ENCODE peak calls at places on chromosomes 7 and 10, in four cellular contexts. Q is IMR-90, V is H1, J is mesendoderm. N is an unnamed sample.

GRCh38 chr7:36262286-36262685 is 109.2 kb downstream of the EEPD1 start:
- DNase-seq in V (no peak), Q (no peak), J (no peak), N (no peak)

GRCh38 chr7:923108-924041 is 31.1 kb downstream of the ADAP1 start:
- DNase-seq in J (peak), Q (peak), V (peak), N (peak)

GRCh38 chr10:45370202-45370955 is 3.6 kb upstream of the ALOX5 start:
- DNase-seq in V (no peak), J (no peak), Q (no peak), N (no peak)

GRCh38 chr7:7795736-7796135 is 77.3 kb upstream of the RPA3 start:
- DNase-seq in V (no peak), J (peak), Q (peak), N (no peak)

GRCh38 chr10:43160067-43160918 is 22.0 kb downstream of the CSGALNACT2 start:
- DNase-seq in V (no peak), Q (peak), J (no peak), N (no peak)

GRCh38 chr7:75985518-75986146 is 8.8 kb downstream of the TMEM120A start:
- DNase-seq in Q (no peak), J (no peak), V (no peak), N (no peak)

GRCh38 chr10:14507156-14507555 is 176.4 kb upstream of the FRMD4A start:
- DNase-seq in Q (no peak), J (peak), V (no peak), N (no peak)

GRCh38 chr7:150738092-150739044 is 1.1 kb downstream of the GIMAP5 start:
- DNase-seq in V (no peak), Q (no peak), J (no peak), N (no peak)

GRCh38 chr10:82358486-82359097 is 483.6 kb downstream of the NRG3 start:
- DNase-seq in J (no peak), V (no peak), Q (peak), N (no peak)

GRCh38 chr7:131188367-131189339 is 139.0 kb upstream of the MKLN1 start:
- DNase-seq in Q (peak), V (no peak), J (no peak), N (no peak)

GRCh38 chr10:97903128-97904025 is 53.7 kb downstream of the GOLGA7B start:
- DNase-seq in Q (no peak), J (no peak), V (no peak), N (no peak)

GRCh38 chr7:947391-948210 is 6.9 kb downstream of the ADAP1 start:
- DNase-seq in V (no peak), Q (no peak), J (no peak), N (no peak)

GRCh38 chr7:85908051-85908450 is 721.2 kb upstream of the SEMA3D start:
- DNase-seq in J (no peak), Q (no peak), V (no peak), N (no peak)

GRCh38 chr10:72276013-72276387 is 2.3 kb downstream of the DDIT4 start:
- DNase-seq in Q (no peak), V (no peak), J (no peak), N (no peak)

GRCh38 chr7:22569586-22570321 is 69.8 kb upstream of the STEAP1B start:
- DNase-seq in J (no peak), V (no peak), Q (peak), N (no peak)

GRCh38 chr10:92837462-92837861 is 10.9 kb upstream of the EXOC6 start:
- DNase-seq in Q (no peak), J (no peak), V (peak), N (no peak)

GRCh38 chr7:27950123-27950522 is 210.2 kb downstream of the TAX1BP1 start:
- DNase-seq in V (no peak), Q (no peak), J (peak), N (no peak)

GRCh38 chr7:92699560-92699959 is 109.4 kb upstream of the FAM133B start:
- DNase-seq in J (no peak), V (no peak), Q (peak), N (no peak)

DNA sequence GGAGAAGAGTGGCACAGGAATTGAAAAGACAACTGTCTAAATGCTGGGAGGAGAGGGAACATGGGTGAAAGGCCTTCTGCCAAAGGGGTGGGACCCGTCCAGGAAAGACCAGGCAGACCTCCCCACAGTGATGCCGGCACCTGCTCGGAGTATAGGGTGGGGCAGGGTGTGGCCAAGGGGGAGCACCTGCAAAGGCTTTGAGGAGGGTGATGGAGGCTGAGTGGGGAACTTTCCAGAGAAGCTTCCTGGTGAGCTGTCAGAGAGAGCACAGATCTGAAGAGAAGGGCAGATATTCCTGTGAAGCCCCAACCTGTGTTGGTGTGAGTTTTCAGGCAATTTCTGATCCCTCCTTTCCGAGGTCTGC is 263.4 kb upstream of the GRB10 start:
- DNase-seq in Q (no peak), V (no peak), J (no peak), N (no peak)
- H3K4ac ChIP-seq in Q (peak), V (no peak), J (no peak), N (no peak)

GRCh38 chr7:94649313-94649924 is 6.5 kb downstream of the SGCE start:
- DNase-seq in V (no peak), J (no peak), Q (peak), N (no peak)
- H4K5ac ChIP-seq in V (no peak), J (no peak), Q (no peak), N (no peak)

GRCh38 chr10:103676058-103676785 is 179.2 kb downstream of the SH3PXD2A start:
- DNase-seq in Q (peak), V (no peak), J (peak), N (no peak)

GRCh38 chr10:103679096-103679790 is 176.1 kb downstream of the SH3PXD2A start:
- DNase-seq in V (no peak), J (no peak), Q (peak), N (no peak)

GRCh38 chr10:103676851-103677417 is 178.4 kb downstream of the SH3PXD2A start:
- DNase-seq in J (peak), Q (peak), V (no peak), N (no peak)

GRCh38 chr10:103678104-103678526 is 177.3 kb downstream of the SH3PXD2A start:
- DNase-seq in V (no peak), Q (peak), J (no peak), N (no peak)

DNA sequence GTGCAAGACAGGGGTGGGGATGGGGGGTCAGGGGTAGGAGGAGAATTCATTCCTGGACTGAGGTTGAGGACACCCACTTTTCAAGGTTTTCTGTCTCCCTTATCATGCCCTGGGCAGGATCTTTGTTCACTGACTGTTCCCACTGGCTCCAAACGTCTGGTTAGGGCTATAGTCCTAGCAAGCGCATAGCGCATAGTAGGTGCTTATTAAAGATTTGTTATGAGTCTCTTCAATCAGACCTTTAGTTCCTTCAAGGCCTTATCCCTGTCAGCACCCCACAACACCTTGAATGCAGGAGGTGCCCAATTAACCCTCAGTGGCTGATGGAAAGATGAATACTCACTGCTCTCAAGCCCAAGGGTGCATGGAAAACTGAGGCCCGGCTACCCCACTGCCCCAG is 177.9 kb downstream of the SH3PXD2A start:
- DNase-seq in V (no peak), J (no peak), Q (no peak), N (no peak)
- H3K4ac ChIP-seq in V (no peak), J (no peak), Q (peak), N (no peak)

GRCh38 chr7:105126436-105126975 is 112.5 kb downstream of the KMT2E start:
- DNase-seq in J (no peak), Q (peak), V (no peak), N (no peak)

GRCh38 chr7:105118612-105119600 is 104.9 kb downstream of the KMT2E start:
- DNase-seq in J (no peak), V (no peak), Q (no peak), N (no peak)

GRCh38 chr7:105127179-105127578 is 113.2 kb downstream of the KMT2E start:
- DNase-seq in V (no peak), Q (peak), J (no peak), N (no peak)

GRCh38 chr7:105125745-105126144 is 111.7 kb downstream of the KMT2E start:
- DNase-seq in J (no peak), V (no peak), Q (no peak), N (no peak)

DNA sequence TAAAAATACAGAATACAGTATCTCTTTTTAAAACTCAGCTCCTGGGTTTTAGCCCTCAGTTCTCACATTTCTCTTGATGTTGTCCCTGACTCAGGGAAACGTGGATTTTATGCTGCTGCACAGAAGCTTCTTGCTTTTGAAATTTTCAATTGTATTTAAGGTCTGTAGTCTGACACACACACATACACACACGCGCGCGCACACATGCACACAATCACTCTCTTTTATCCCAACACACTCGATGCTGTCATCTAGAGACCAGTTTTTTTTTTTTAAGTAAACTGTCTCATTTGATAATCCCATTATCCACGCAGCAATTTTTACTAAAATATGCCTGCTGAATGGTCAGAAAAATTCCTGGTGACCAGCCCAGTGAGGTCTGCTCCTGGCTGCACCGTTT is 108.6 kb downstream of the KMT2E start:
- DNase-seq in Q (no peak), V (no peak), J (no peak), N (no peak)
- H4K5ac ChIP-seq in Q (no peak), V (no peak), J (no peak), N (no peak)

N was measured in H9.